ENCODE peak calls at places on chromosomes 11 and 22, in four cellular contexts. T is lower leg skin, F is left kidney, I is heart left ventricle. U is an unnamed sample.

GRCh38 chr11:13924801-13925327 is 37.7 kb upstream of the SPON1 start:
- DNase-seq in T (no peak), F (no peak), I (no peak), U (no peak)

GRCh38 chr22:23523746-23524145 is 56.3 kb downstream of the IGLL1 start:
- DNase-seq in T (no peak), F (no peak), I (no peak), U (no peak)

GRCh38 chr22:29225422-29226090 is 19.9 kb downstream of the EMID1 start:
- DNase-seq in T (peak; percentile 91), F (peak; percentile 44), I (peak; percentile 49), U (peak; percentile 83)

GRCh38 chr22:42134033-42135020 is 3.7 kb upstream of the CYP2D6 start:
- DNase-seq in T (peak; percentile 83), F (peak; percentile 12), I (no peak), U (peak; percentile 45)

GRCh38 chr11:124670732-124671131 is 2.8 kb downstream of the SIAE start:
- DNase-seq in T (no peak), F (no peak), I (no peak), U (no peak)

GRCh38 chr11:130145975-130146776 is 13.4 kb upstream of the ST14 start:
- DNase-seq in T (no peak), F (no peak), I (peak; percentile 31), U (no peak)

GRCh38 chr11:70580036-70580805 is 181.9 kb downstream of the CTTN start:
- DNase-seq in T (no peak), F (peak; percentile 75), I (no peak), U (peak; percentile 72)

GRCh38 chr11:12133539-12134238 is 23.3 kb downstream of the MICAL2 start:
- DNase-seq in T (no peak), F (no peak), I (no peak), U (no peak)

GRCh38 chr11:1223346-1224108 is 661 bp downstream of the MUC5B start:
- DNase-seq in T (peak; percentile 81), F (no peak), I (no peak), U (peak; percentile 72)

GRCh38 chr22:23820748-23821211 is 18.0 kb downstream of the DERL3 start:
- DNase-seq in T (no peak), F (no peak), I (no peak), U (peak; percentile 6)

GRCh38 chr11:69000831-69001245 is 12.2 kb downstream of the MRGPRF start:
- DNase-seq in T (peak; percentile 90), F (peak; percentile 30), I (no peak), U (peak; percentile 81)

GRCh38 chr11:1084561-1085439 is 10.1 kb downstream of the MUC2 start:
- DNase-seq in T (no peak), F (no peak), I (no peak), U (peak; percentile 35)

GRCh38 chr11:70467196-70468085 is 69.1 kb downstream of the CTTN start:
- DNase-seq in T (no peak), F (peak; percentile 82), I (peak; percentile 49), U (peak; percentile 67)